ENCODE peak calls at places on chromosomes 1 and 21, in nine cellular contexts. One of them, this sample, is unnamed.

GRCh38 chr1:19062258-19063029 is 106.0 kb upstream of the IFFO2 start:
- DNase-seq in upper lobe of right lung: no peak
- DNase-seq in cardiac fibroblast: no peak
- DNase-seq in psoas muscle: no peak
- DNase-seq in A549: no peak
- DNase-seq in BE2C: no peak
- DNase-seq in heart left ventricle: no peak
- DNase-seq in mesendoderm: peak; percentile 51
- DNase-seq in right lobe of liver: no peak
- DNase-seq in this sample: no peak

GRCh38 chr1:175158133-175158532 is 34.4 kb downstream of the KIAA0040 start:
- DNase-seq in upper lobe of right lung: no peak
- DNase-seq in cardiac fibroblast: peak; percentile 18
- DNase-seq in psoas muscle: no peak
- DNase-seq in A549: no peak
- DNase-seq in BE2C: no peak
- DNase-seq in heart left ventricle: no peak
- DNase-seq in mesendoderm: peak; percentile 23
- DNase-seq in right lobe of liver: no peak
- DNase-seq in this sample: no peak

GRCh38 chr1:209250970-209251636 is 332.4 kb upstream of the CAMK1G start:
- DNase-seq in upper lobe of right lung: no peak
- DNase-seq in cardiac fibroblast: no peak
- DNase-seq in psoas muscle: no peak
- DNase-seq in A549: no peak
- DNase-seq in BE2C: no peak
- DNase-seq in heart left ventricle: no peak
- DNase-seq in mesendoderm: no peak
- DNase-seq in right lobe of liver: no peak
- DNase-seq in this sample: peak; percentile 28

GRCh38 chr1:21338568-21339401 is 48.5 kb upstream of the ECE1 start:
- DNase-seq in upper lobe of right lung: no peak
- DNase-seq in cardiac fibroblast: peak; percentile 48
- DNase-seq in psoas muscle: peak; percentile 78
- DNase-seq in A549: peak; percentile 78
- DNase-seq in BE2C: no peak
- DNase-seq in heart left ventricle: peak; percentile 64
- DNase-seq in mesendoderm: peak; percentile 82
- DNase-seq in right lobe of liver: peak; percentile 96
- DNase-seq in this sample: peak; percentile 73

GRCh38 chr1:6354659-6355317 is 38.8 kb downstream of the ACOT7 start:
- DNase-seq in upper lobe of right lung: no peak
- DNase-seq in cardiac fibroblast: no peak
- DNase-seq in psoas muscle: no peak
- DNase-seq in A549: no peak
- DNase-seq in BE2C: no peak
- DNase-seq in heart left ventricle: no peak
- DNase-seq in mesendoderm: no peak
- DNase-seq in right lobe of liver: no peak
- DNase-seq in this sample: peak; percentile 5

GRCh38 chr1:24929091-24929875 is 793 bp downstream of the RUNX3 start:
- DNase-seq in upper lobe of right lung: no peak
- DNase-seq in cardiac fibroblast: no peak
- DNase-seq in psoas muscle: no peak
- DNase-seq in A549: peak; percentile 27
- DNase-seq in BE2C: no peak
- DNase-seq in heart left ventricle: no peak
- DNase-seq in mesendoderm: peak; percentile 62
- DNase-seq in right lobe of liver: peak; percentile 66
- DNase-seq in this sample: no peak

GRCh38 chr1:183370399-183371058 is 47.7 kb downstream of the NMNAT2 start:
- DNase-seq in upper lobe of right lung: peak; percentile 90
- DNase-seq in cardiac fibroblast: no peak
- DNase-seq in psoas muscle: no peak
- DNase-seq in A549: no peak
- DNase-seq in BE2C: no peak
- DNase-seq in heart left ventricle: no peak
- DNase-seq in mesendoderm: no peak
- DNase-seq in right lobe of liver: no peak
- DNase-seq in this sample: no peak

GRCh38 chr1:33725037-33725436 is 138.8 kb upstream of the HMGB4 start:
- DNase-seq in upper lobe of right lung: no peak
- DNase-seq in cardiac fibroblast: no peak
- DNase-seq in psoas muscle: no peak
- DNase-seq in A549: no peak
- DNase-seq in BE2C: no peak
- DNase-seq in heart left ventricle: no peak
- DNase-seq in mesendoderm: no peak
- DNase-seq in right lobe of liver: no peak
- DNase-seq in this sample: no peak

GRCh38 chr1:92653605-92654381 is 131.1 kb downstream of the EVI5 start:
- DNase-seq in upper lobe of right lung: no peak
- DNase-seq in cardiac fibroblast: no peak
- DNase-seq in psoas muscle: no peak
- DNase-seq in A549: no peak
- DNase-seq in BE2C: no peak
- DNase-seq in heart left ventricle: no peak
- DNase-seq in mesendoderm: peak; percentile 7
- DNase-seq in right lobe of liver: no peak
- DNase-seq in this sample: no peak

GRCh38 chr1:85325920-85326319 is 49.5 kb upstream of the BCL10 start:
- DNase-seq in upper lobe of right lung: no peak
- DNase-seq in cardiac fibroblast: no peak
- DNase-seq in psoas muscle: no peak
- DNase-seq in A549: peak; percentile 78
- DNase-seq in BE2C: no peak
- DNase-seq in heart left ventricle: no peak
- DNase-seq in mesendoderm: no peak
- DNase-seq in right lobe of liver: no peak
- DNase-seq in this sample: no peak

GRCh38 chr1:84078824-84079167 is 65.3 kb upstream of the PRKACB start:
- DNase-seq in upper lobe of right lung: no peak
- DNase-seq in cardiac fibroblast: no peak
- DNase-seq in psoas muscle: no peak
- DNase-seq in A549: no peak
- DNase-seq in BE2C: no peak
- DNase-seq in heart left ventricle: no peak
- DNase-seq in mesendoderm: no peak
- DNase-seq in right lobe of liver: no peak
- DNase-seq in this sample: no peak
- H3K4me3 ChIP-seq in upper lobe of right lung: peak overlapping the region; percentile 78
- H3K4me3 ChIP-seq in cardiac fibroblast: peak overlapping the region; percentile 98
- H3K4me3 ChIP-seq in psoas muscle: peak overlapping the region; percentile 88
- H3K4me3 ChIP-seq in A549: peak overlapping the region; percentile 95
- H3K4me3 ChIP-seq in BE2C: peak overlapping the region; percentile 82
- H3K4me3 ChIP-seq in heart left ventricle: peak overlapping the region; percentile 73
- H3K4me3 ChIP-seq in mesendoderm: peak overlapping the region; percentile 85
- H3K4me3 ChIP-seq in right lobe of liver: peak overlapping the region; percentile 78
- H3K4me3 ChIP-seq in this sample: peak overlapping the region; percentile 92

GRCh38 chr21:41952568-41953248 is 1.1 kb downstream of the C2CD2 start:
- DNase-seq in upper lobe of right lung: no peak
- DNase-seq in cardiac fibroblast: peak; percentile 40
- DNase-seq in psoas muscle: no peak
- DNase-seq in A549: no peak
- DNase-seq in BE2C: no peak
- DNase-seq in heart left ventricle: no peak
- DNase-seq in mesendoderm: peak; percentile 22
- DNase-seq in right lobe of liver: no peak
- DNase-seq in this sample: peak; percentile 48

GRCh38 chr21:41954654-41955499 is 1.1 kb upstream of the C2CD2 start:
- DNase-seq in upper lobe of right lung: no peak
- DNase-seq in cardiac fibroblast: no peak
- DNase-seq in psoas muscle: no peak
- DNase-seq in A549: no peak
- DNase-seq in BE2C: no peak
- DNase-seq in heart left ventricle: no peak
- DNase-seq in mesendoderm: no peak
- DNase-seq in right lobe of liver: no peak
- DNase-seq in this sample: no peak

GRCh38 chr21:41951876-41952567 is 1.8 kb downstream of the C2CD2 start:
- DNase-seq in upper lobe of right lung: no peak
- DNase-seq in cardiac fibroblast: no peak
- DNase-seq in psoas muscle: no peak
- DNase-seq in A549: no peak
- DNase-seq in BE2C: no peak
- DNase-seq in heart left ventricle: no peak
- DNase-seq in mesendoderm: no peak
- DNase-seq in right lobe of liver: no peak
- DNase-seq in this sample: no peak

GRCh38 chr21:41953831-41954653 is at the start of gene C2CD2:
- DNase-seq in upper lobe of right lung: peak; percentile 89
- DNase-seq in cardiac fibroblast: peak; percentile 65
- DNase-seq in psoas muscle: peak; percentile 82
- DNase-seq in A549: peak; percentile 64
- DNase-seq in BE2C: peak; percentile 61
- DNase-seq in heart left ventricle: peak; percentile 80
- DNase-seq in mesendoderm: peak; percentile 85
- DNase-seq in right lobe of liver: peak; percentile 74
- DNase-seq in this sample: peak; percentile 82

DNA sequence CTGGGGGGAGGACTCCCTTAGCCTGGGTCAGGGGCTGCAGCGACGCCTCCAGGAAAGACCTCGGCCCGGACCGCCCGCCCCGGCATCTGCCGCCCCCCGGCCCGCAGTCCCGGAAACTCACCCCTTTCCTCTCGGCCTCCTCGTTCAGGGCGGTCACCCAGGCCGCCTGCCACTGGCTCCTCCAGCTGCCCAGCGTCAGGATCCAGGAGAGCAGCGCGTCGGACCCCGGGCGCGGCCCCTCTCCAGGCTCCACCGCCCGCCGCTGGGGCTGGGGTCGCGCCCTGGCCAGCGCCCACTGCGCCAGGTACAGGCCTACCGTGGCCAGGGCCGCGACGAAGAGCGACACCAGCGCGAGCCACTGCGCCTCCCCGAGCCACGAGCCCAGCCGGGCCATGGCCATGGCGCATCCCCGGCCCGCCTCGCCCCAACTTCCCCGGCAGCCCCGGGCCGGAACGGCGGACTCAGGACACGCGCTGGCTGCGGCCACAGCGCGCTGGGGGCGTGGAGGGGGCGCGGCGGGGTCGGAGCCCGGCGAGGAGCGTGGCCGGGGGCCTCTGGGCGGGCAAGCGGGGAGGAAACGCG is 478 bp downstream of the C2CD2 start:
- DNase-seq in upper lobe of right lung: peak; percentile 78
- DNase-seq in cardiac fibroblast: no peak
- DNase-seq in psoas muscle: peak; percentile 44
- DNase-seq in A549: no peak
- DNase-seq in BE2C: no peak
- DNase-seq in heart left ventricle: no peak
- DNase-seq in mesendoderm: peak; percentile 13
- DNase-seq in right lobe of liver: no peak
- DNase-seq in this sample: peak; percentile 21
- H3K4me3 ChIP-seq in upper lobe of right lung: peak overlapping the region; percentile 78
- H3K4me3 ChIP-seq in cardiac fibroblast: peak overlapping the region; percentile 65
- H3K4me3 ChIP-seq in psoas muscle: peak overlapping the region; percentile 78
- H3K4me3 ChIP-seq in A549: peak overlapping the region; percentile 57
- H3K4me3 ChIP-seq in BE2C: no peak overlapping the region
- H3K4me3 ChIP-seq in heart left ventricle: peak overlapping the region; percentile 81
- H3K4me3 ChIP-seq in mesendoderm: peak overlapping the region; percentile 29
- H3K4me3 ChIP-seq in right lobe of liver: peak overlapping the region; percentile 66
- H3K4me3 ChIP-seq in this sample: peak overlapping the region; percentile 94

GRCh38 chr1:171796592-171796991 is 15.1 kb downstream of the METTL13 start:
- DNase-seq in upper lobe of right lung: no peak
- DNase-seq in cardiac fibroblast: no peak
- DNase-seq in psoas muscle: no peak
- DNase-seq in A549: no peak
- DNase-seq in BE2C: no peak
- DNase-seq in heart left ventricle: no peak
- DNase-seq in mesendoderm: no peak
- DNase-seq in right lobe of liver: no peak
- DNase-seq in this sample: no peak

GRCh38 chr1:171790318-171790717 is 8.9 kb downstream of the METTL13 start:
- DNase-seq in upper lobe of right lung: no peak
- DNase-seq in cardiac fibroblast: no peak
- DNase-seq in psoas muscle: no peak
- DNase-seq in A549: no peak
- DNase-seq in BE2C: no peak
- DNase-seq in heart left ventricle: no peak
- DNase-seq in mesendoderm: no peak
- DNase-seq in right lobe of liver: no peak
- DNase-seq in this sample: no peak

GRCh38 chr1:171793656-171794055 is 12.2 kb downstream of the METTL13 start:
- DNase-seq in upper lobe of right lung: no peak
- DNase-seq in cardiac fibroblast: peak; percentile 59
- DNase-seq in psoas muscle: no peak
- DNase-seq in A549: no peak
- DNase-seq in BE2C: no peak
- DNase-seq in heart left ventricle: no peak
- DNase-seq in mesendoderm: no peak
- DNase-seq in right lobe of liver: no peak
- DNase-seq in this sample: no peak

GRCh38 chr1:171792656-171793055 is 11.2 kb downstream of the METTL13 start:
- DNase-seq in upper lobe of right lung: no peak
- DNase-seq in cardiac fibroblast: no peak
- DNase-seq in psoas muscle: no peak
- DNase-seq in A549: no peak
- DNase-seq in BE2C: no peak
- DNase-seq in heart left ventricle: no peak
- DNase-seq in mesendoderm: no peak
- DNase-seq in right lobe of liver: no peak
- DNase-seq in this sample: no peak

DNA sequence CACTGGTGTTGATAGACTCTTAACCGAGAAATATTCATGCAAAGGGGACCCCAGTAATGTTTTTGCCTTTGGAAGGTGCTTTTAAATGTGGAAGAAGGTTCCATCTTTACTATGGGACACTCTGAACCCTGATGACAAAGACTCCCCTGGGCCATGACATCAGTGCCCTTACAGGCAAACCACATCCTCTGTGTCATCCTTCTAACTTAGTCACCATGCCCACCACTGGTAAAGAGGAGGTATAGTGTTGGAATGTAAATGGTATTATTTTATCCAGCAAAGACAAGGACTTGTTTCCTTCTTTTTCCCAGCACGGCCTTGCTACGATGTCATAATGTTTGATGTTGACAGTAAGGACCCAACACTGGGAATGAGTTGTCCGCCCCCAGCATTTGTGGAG is 12.6 kb downstream of the METTL13 start:
- DNase-seq in upper lobe of right lung: no peak
- DNase-seq in cardiac fibroblast: peak; percentile 87
- DNase-seq in psoas muscle: no peak
- DNase-seq in A549: no peak
- DNase-seq in BE2C: no peak
- DNase-seq in heart left ventricle: no peak
- DNase-seq in mesendoderm: no peak
- DNase-seq in right lobe of liver: no peak
- DNase-seq in this sample: no peak
- H3K4me3 ChIP-seq in upper lobe of right lung: no peak overlapping the region
- H3K4me3 ChIP-seq in cardiac fibroblast: no peak overlapping the region
- H3K4me3 ChIP-seq in psoas muscle: no peak overlapping the region
- H3K4me3 ChIP-seq in A549: no peak overlapping the region
- H3K4me3 ChIP-seq in BE2C: no peak overlapping the region
- H3K4me3 ChIP-seq in heart left ventricle: no peak overlapping the region
- H3K4me3 ChIP-seq in mesendoderm: no peak overlapping the region
- H3K4me3 ChIP-seq in right lobe of liver: no peak overlapping the region
- H3K4me3 ChIP-seq in this sample: no peak overlapping the region

DNA sequence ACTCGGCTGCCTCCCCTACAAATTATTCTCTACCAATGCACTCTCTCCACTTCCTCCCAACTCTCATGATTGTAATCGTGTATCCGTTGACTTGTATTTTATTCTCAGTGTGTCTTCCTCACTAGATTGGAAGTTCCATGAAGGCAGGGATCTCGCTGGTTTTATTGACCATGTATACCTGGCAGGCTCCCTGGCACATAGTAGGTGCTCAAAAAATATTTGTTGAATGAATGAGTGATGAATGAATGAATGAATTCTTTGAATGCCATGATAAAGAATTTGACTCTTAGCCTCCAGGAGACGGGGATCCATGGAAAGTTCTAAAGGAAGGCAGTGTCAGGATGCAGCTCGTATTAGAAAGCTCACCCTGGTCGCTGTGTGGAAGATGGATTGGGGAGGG is 28.8 kb upstream of the WASF2 start:
- DNase-seq in upper lobe of right lung: no peak
- DNase-seq in cardiac fibroblast: no peak
- DNase-seq in psoas muscle: no peak
- DNase-seq in A549: no peak
- DNase-seq in BE2C: no peak
- DNase-seq in heart left ventricle: no peak
- DNase-seq in mesendoderm: no peak
- DNase-seq in right lobe of liver: no peak
- DNase-seq in this sample: no peak
- H3K4me3 ChIP-seq in upper lobe of right lung: no peak overlapping the region
- H3K4me3 ChIP-seq in cardiac fibroblast: no peak overlapping the region
- H3K4me3 ChIP-seq in psoas muscle: no peak overlapping the region
- H3K4me3 ChIP-seq in A549: no peak overlapping the region
- H3K4me3 ChIP-seq in BE2C: no peak overlapping the region
- H3K4me3 ChIP-seq in heart left ventricle: no peak overlapping the region
- H3K4me3 ChIP-seq in mesendoderm: no peak overlapping the region
- H3K4me3 ChIP-seq in right lobe of liver: no peak overlapping the region
- H3K4me3 ChIP-seq in this sample: no peak overlapping the region

This sample was measured in SJCRH30.